ENCODE peak calls at places on chromosomes 2 and 18, in eight cellular contexts. One of them, this sample, is unnamed.

GRCh38 chr2:172921538-172922236 is 154.0 kb upstream of the MAP3K20 start:
- DNase-seq in A549: peak; percentile 12
- DNase-seq in anterior cingulate cortex: no peak
- DNase-seq in ovary: no peak
- DNase-seq in fibroblast of mammary gland: peak; percentile 71
- DNase-seq in GM23338: no peak
- DNase-seq in T-helper 9 cell: no peak
- DNase-seq in stimulated activated CD4-positive, alpha-beta T cell treated with anti-CD3 and anti-CD28 coated beads, TNF-alpha, amount 100 ng/mL, for 4 hours: no peak
- DNase-seq in this sample: no peak

GRCh38 chr2:189267925-189268579 is 88.5 kb upstream of the COL5A2 start:
- DNase-seq in A549: no peak
- DNase-seq in ovary: no peak
- DNase-seq in anterior cingulate cortex: no peak
- DNase-seq in stimulated activated CD4-positive, alpha-beta T cell treated with anti-CD3 and anti-CD28 coated beads, TNF-alpha, amount 100 ng/mL, for 4 hours: no peak
- DNase-seq in fibroblast of mammary gland: peak; percentile 83
- DNase-seq in GM23338: no peak
- DNase-seq in T-helper 9 cell: no peak
- DNase-seq in this sample: no peak

GRCh38 chr2:174263989-174264388 is 15.7 kb upstream of the OLA1 start:
- DNase-seq in A549: peak; percentile 81
- DNase-seq in GM23338: no peak
- DNase-seq in anterior cingulate cortex: no peak
- DNase-seq in stimulated activated CD4-positive, alpha-beta T cell treated with anti-CD3 and anti-CD28 coated beads, TNF-alpha, amount 100 ng/mL, for 4 hours: no peak
- DNase-seq in T-helper 9 cell: no peak
- DNase-seq in fibroblast of mammary gland: peak; percentile 85
- DNase-seq in ovary: no peak
- DNase-seq in this sample: no peak

GRCh38 chr2:232352511-232353091 is 25.9 kb upstream of the ALPP start:
- DNase-seq in T-helper 9 cell: no peak
- DNase-seq in ovary: no peak
- DNase-seq in fibroblast of mammary gland: no peak
- DNase-seq in A549: no peak
- DNase-seq in GM23338: no peak
- DNase-seq in stimulated activated CD4-positive, alpha-beta T cell treated with anti-CD3 and anti-CD28 coated beads, TNF-alpha, amount 100 ng/mL, for 4 hours: no peak
- DNase-seq in anterior cingulate cortex: no peak
- DNase-seq in this sample: peak; percentile 75

GRCh38 chr18:67731853-67732252 is 215.3 kb upstream of the DSEL start:
- DNase-seq in ovary: no peak
- DNase-seq in fibroblast of mammary gland: peak; percentile 86
- DNase-seq in anterior cingulate cortex: no peak
- DNase-seq in stimulated activated CD4-positive, alpha-beta T cell treated with anti-CD3 and anti-CD28 coated beads, TNF-alpha, amount 100 ng/mL, for 4 hours: no peak
- DNase-seq in A549: no peak
- DNase-seq in GM23338: no peak
- DNase-seq in T-helper 9 cell: no peak
- DNase-seq in this sample: no peak

GRCh38 chr2:216934151-216934550 is 74.3 kb upstream of the TNP1 start:
- DNase-seq in ovary: peak; percentile 43
- DNase-seq in A549: no peak
- DNase-seq in fibroblast of mammary gland: no peak
- DNase-seq in T-helper 9 cell: no peak
- DNase-seq in stimulated activated CD4-positive, alpha-beta T cell treated with anti-CD3 and anti-CD28 coated beads, TNF-alpha, amount 100 ng/mL, for 4 hours: no peak
- DNase-seq in anterior cingulate cortex: no peak
- DNase-seq in GM23338: no peak
- DNase-seq in this sample: no peak

GRCh38 chr2:85468704-85469349 is 50.3 kb downstream of the SH2D6 start:
- DNase-seq in anterior cingulate cortex: no peak
- DNase-seq in ovary: no peak
- DNase-seq in fibroblast of mammary gland: peak; percentile 61
- DNase-seq in GM23338: peak; percentile 83
- DNase-seq in stimulated activated CD4-positive, alpha-beta T cell treated with anti-CD3 and anti-CD28 coated beads, TNF-alpha, amount 100 ng/mL, for 4 hours: no peak
- DNase-seq in A549: peak; percentile 82
- DNase-seq in T-helper 9 cell: no peak
- DNase-seq in this sample: peak; percentile 36

GRCh38 chr18:7814754-7815315 is 247.7 kb downstream of the PTPRM start:
- DNase-seq in T-helper 9 cell: no peak
- DNase-seq in GM23338: no peak
- DNase-seq in fibroblast of mammary gland: no peak
- DNase-seq in anterior cingulate cortex: no peak
- DNase-seq in ovary: no peak
- DNase-seq in A549: no peak
- DNase-seq in stimulated activated CD4-positive, alpha-beta T cell treated with anti-CD3 and anti-CD28 coated beads, TNF-alpha, amount 100 ng/mL, for 4 hours: no peak
- DNase-seq in this sample: no peak

GRCh38 chr2:212032032-212032431 is 506.6 kb downstream of the ERBB4 start:
- DNase-seq in stimulated activated CD4-positive, alpha-beta T cell treated with anti-CD3 and anti-CD28 coated beads, TNF-alpha, amount 100 ng/mL, for 4 hours: no peak
- DNase-seq in ovary: no peak
- DNase-seq in fibroblast of mammary gland: peak; percentile 82
- DNase-seq in GM23338: no peak
- DNase-seq in anterior cingulate cortex: no peak
- DNase-seq in T-helper 9 cell: no peak
- DNase-seq in A549: no peak
- DNase-seq in this sample: no peak

GRCh38 chr2:48131503-48132293 is 225.4 kb upstream of the FBXO11 start:
- DNase-seq in ovary: no peak
- DNase-seq in stimulated activated CD4-positive, alpha-beta T cell treated with anti-CD3 and anti-CD28 coated beads, TNF-alpha, amount 100 ng/mL, for 4 hours: no peak
- DNase-seq in fibroblast of mammary gland: peak; percentile 70
- DNase-seq in A549: no peak
- DNase-seq in T-helper 9 cell: no peak
- DNase-seq in GM23338: no peak
- DNase-seq in anterior cingulate cortex: no peak
- DNase-seq in this sample: no peak

GRCh38 chr18:58567453-58568196 is 61.3 kb downstream of the ALPK2 start:
- DNase-seq in stimulated activated CD4-positive, alpha-beta T cell treated with anti-CD3 and anti-CD28 coated beads, TNF-alpha, amount 100 ng/mL, for 4 hours: no peak
- DNase-seq in anterior cingulate cortex: no peak
- DNase-seq in A549: peak; percentile 69
- DNase-seq in GM23338: no peak
- DNase-seq in fibroblast of mammary gland: peak; percentile 100
- DNase-seq in ovary: no peak
- DNase-seq in T-helper 9 cell: no peak
- DNase-seq in this sample: no peak

GRCh38 chr2:199596549-199596948 is 138.8 kb upstream of the SATB2 start:
- DNase-seq in ovary: no peak
- DNase-seq in stimulated activated CD4-positive, alpha-beta T cell treated with anti-CD3 and anti-CD28 coated beads, TNF-alpha, amount 100 ng/mL, for 4 hours: no peak
- DNase-seq in T-helper 9 cell: no peak
- DNase-seq in fibroblast of mammary gland: peak; percentile 24
- DNase-seq in GM23338: peak; percentile 78
- DNase-seq in A549: peak; percentile 44
- DNase-seq in anterior cingulate cortex: no peak
- DNase-seq in this sample: peak; percentile 60